ENCODE peak calls at places on chromosomes 3 and 15, in four cellular contexts. One of them, this sample, is unnamed.

GRCh38 chr3:73427018-73427750 is 197.6 kb downstream of the PDZRN3 start:
- DNase-seq in HAP-1: no peak
- DNase-seq in right lobe of liver: no peak
- DNase-seq in A549: no peak
- DNase-seq in this sample: no peak

GRCh38 chr3:192220915-192221314 is 506.4 kb downstream of the FGF12 start:
- DNase-seq in A549: no peak
- DNase-seq in HAP-1: no peak
- DNase-seq in right lobe of liver: peak; percentile 42
- DNase-seq in this sample: no peak

GRCh38 chr3:42013652-42014442 is 51.9 kb upstream of the ULK4 start:
- DNase-seq in HAP-1: peak; percentile 50
- DNase-seq in right lobe of liver: peak; percentile 58
- DNase-seq in A549: no peak
- DNase-seq in this sample: peak; percentile 29

GRCh38 chr15:80694624-80695098 is 449 bp upstream of the ABHD17C start:
- DNase-seq in HAP-1: no peak
- DNase-seq in right lobe of liver: no peak
- DNase-seq in A549: peak; percentile 72
- DNase-seq in this sample: peak; percentile 4

GRCh38 chr3:30516238-30516637 is 90.2 kb upstream of the TGFBR2 start:
- DNase-seq in HAP-1: no peak
- DNase-seq in A549: no peak
- DNase-seq in right lobe of liver: no peak
- DNase-seq in this sample: no peak

GRCh38 chr15:98666441-98666840 is 18.1 kb downstream of the IGF1R start:
- DNase-seq in A549: no peak
- DNase-seq in HAP-1: no peak
- DNase-seq in right lobe of liver: no peak
- DNase-seq in this sample: no peak

GRCh38 chr3:73107788-73108187 is 46.3 kb downstream of the EBLN2 start:
- DNase-seq in HAP-1: no peak
- DNase-seq in right lobe of liver: no peak
- DNase-seq in A549: no peak
- DNase-seq in this sample: no peak

GRCh38 chr3:89303721-89304120 is 196.3 kb downstream of the EPHA3 start:
- DNase-seq in HAP-1: no peak
- DNase-seq in right lobe of liver: no peak
- DNase-seq in A549: no peak
- DNase-seq in this sample: no peak

GRCh38 chr15:27587810-27588209 is 511.3 kb downstream of the OCA2 start:
- DNase-seq in HAP-1: peak; percentile 31
- DNase-seq in A549: no peak
- DNase-seq in right lobe of liver: no peak
- DNase-seq in this sample: no peak

GRCh38 chr3:72447059-72447946 is 400.9 kb downstream of the SHQ1 start:
- DNase-seq in HAP-1: peak; percentile 92
- DNase-seq in A549: peak; percentile 66
- DNase-seq in right lobe of liver: peak; percentile 96
- DNase-seq in this sample: peak; percentile 88

GRCh38 chr3:76405196-76405595 is 619.8 kb upstream of the ZNF717 start:
- DNase-seq in A549: no peak
- DNase-seq in HAP-1: no peak
- DNase-seq in right lobe of liver: no peak
- DNase-seq in this sample: no peak

GRCh38 chr3:157279237-157279636 is 119.3 kb upstream of the CCNL1 start:
- DNase-seq in A549: no peak
- DNase-seq in HAP-1: no peak
- DNase-seq in right lobe of liver: no peak
- DNase-seq in this sample: no peak

GRCh38 chr3:183635107-183635430 is 354 bp upstream of the KLHL24 start:
- DNase-seq in HAP-1: no peak
- DNase-seq in A549: no peak
- DNase-seq in right lobe of liver: no peak
- DNase-seq in this sample: no peak

GRCh38 chr3:55522077-55522476 is 35.0 kb upstream of the WNT5A start:
- DNase-seq in A549: no peak
- DNase-seq in right lobe of liver: no peak
- DNase-seq in HAP-1: no peak
- DNase-seq in this sample: no peak

GRCh38 chr3:25573386-25574171 is 91.1 kb downstream of the TOP2B start:
- DNase-seq in HAP-1: no peak
- DNase-seq in right lobe of liver: no peak
- DNase-seq in A549: no peak
- DNase-seq in this sample: no peak

GRCh38 chr3:11661052-11661656 is 17.4 kb upstream of the VGLL4 start:
- DNase-seq in right lobe of liver: no peak
- DNase-seq in HAP-1: no peak
- DNase-seq in A549: peak; percentile 29
- DNase-seq in this sample: no peak

GRCh38 chr3:5226783-5227182 is 39.3 kb downstream of the EDEM1 start:
- DNase-seq in HAP-1: no peak
- DNase-seq in right lobe of liver: no peak
- DNase-seq in A549: no peak
- DNase-seq in this sample: no peak

GRCh38 chr3:111998661-111999641 is at the start of gene TAGLN3:
- DNase-seq in right lobe of liver: peak; percentile 28
- DNase-seq in A549: no peak
- DNase-seq in HAP-1: peak; percentile 45
- DNase-seq in this sample: no peak

GRCh38 chr15:33612721-33613304 is 302.0 kb downstream of the RYR3 start:
- DNase-seq in A549: no peak
- DNase-seq in HAP-1: no peak
- DNase-seq in right lobe of liver: no peak
- DNase-seq in this sample: no peak

GRCh38 chr3:180036678-180037455 is at the start of gene PEX5L:
- DNase-seq in HAP-1: peak; percentile 85
- DNase-seq in right lobe of liver: peak; percentile 29
- DNase-seq in A549: no peak
- DNase-seq in this sample: no peak

GRCh38 chr3:56957520-56957919 is 102.9 kb upstream of the SPATA12 start:
- DNase-seq in A549: no peak
- DNase-seq in HAP-1: no peak
- DNase-seq in right lobe of liver: no peak
- DNase-seq in this sample: no peak

GRCh38 chr3:32862247-32863013 is 44.6 kb downstream of the TRIM71 start:
- DNase-seq in A549: no peak
- DNase-seq in HAP-1: no peak
- DNase-seq in right lobe of liver: no peak
- DNase-seq in this sample: no peak

GRCh38 chr15:25887870-25888269 is 24.7 kb upstream of the ATP10A start:
- DNase-seq in HAP-1: no peak
- DNase-seq in A549: no peak
- DNase-seq in right lobe of liver: no peak
- DNase-seq in this sample: no peak

GRCh38 chr15:70036585-70037343 is 61.0 kb downstream of the TLE3 start:
- DNase-seq in HAP-1: no peak
- DNase-seq in right lobe of liver: no peak
- DNase-seq in A549: no peak
- DNase-seq in this sample: no peak

GRCh38 chr3:66372681-66373350 is 128.0 kb downstream of the LRIG1 start:
- DNase-seq in A549: no peak
- DNase-seq in HAP-1: peak; percentile 25
- DNase-seq in right lobe of liver: peak; percentile 45
- DNase-seq in this sample: peak; percentile 56

GRCh38 chr15:40443846-40444245 is 3.1 kb downstream of the BAHD1 start:
- DNase-seq in right lobe of liver: no peak
- DNase-seq in A549: no peak
- DNase-seq in HAP-1: no peak
- DNase-seq in this sample: no peak

GRCh38 chr3:180827171-180827570 is 85.3 kb upstream of the FXR1 start:
- DNase-seq in A549: no peak
- DNase-seq in right lobe of liver: no peak
- DNase-seq in HAP-1: no peak
- DNase-seq in this sample: no peak

GRCh38 chr3:159082514-159082913 is 280.7 kb downstream of the MFSD1 start:
- DNase-seq in right lobe of liver: no peak
- DNase-seq in HAP-1: no peak
- DNase-seq in A549: no peak
- DNase-seq in this sample: no peak

GRCh38 chr3:143551790-143552189 is 296.5 kb downstream of the SLC9A9 start:
- DNase-seq in right lobe of liver: no peak
- DNase-seq in A549: no peak
- DNase-seq in HAP-1: no peak
- DNase-seq in this sample: no peak

GRCh38 chr3:63940389-63940757 is 28.2 kb upstream of the SCAANT1 start:
- DNase-seq in HAP-1: no peak
- DNase-seq in right lobe of liver: no peak
- DNase-seq in A549: no peak
- DNase-seq in this sample: no peak

GRCh38 chr3:195758721-195759353 is 38.1 kb downstream of the MUC20 start:
- DNase-seq in HAP-1: no peak
- DNase-seq in A549: no peak
- DNase-seq in right lobe of liver: no peak
- DNase-seq in this sample: no peak

GRCh38 chr3:23277688-23278087 is 74.6 kb downstream of the UBE2E2 start:
- DNase-seq in right lobe of liver: no peak
- DNase-seq in HAP-1: no peak
- DNase-seq in A549: no peak
- DNase-seq in this sample: no peak

DNA sequence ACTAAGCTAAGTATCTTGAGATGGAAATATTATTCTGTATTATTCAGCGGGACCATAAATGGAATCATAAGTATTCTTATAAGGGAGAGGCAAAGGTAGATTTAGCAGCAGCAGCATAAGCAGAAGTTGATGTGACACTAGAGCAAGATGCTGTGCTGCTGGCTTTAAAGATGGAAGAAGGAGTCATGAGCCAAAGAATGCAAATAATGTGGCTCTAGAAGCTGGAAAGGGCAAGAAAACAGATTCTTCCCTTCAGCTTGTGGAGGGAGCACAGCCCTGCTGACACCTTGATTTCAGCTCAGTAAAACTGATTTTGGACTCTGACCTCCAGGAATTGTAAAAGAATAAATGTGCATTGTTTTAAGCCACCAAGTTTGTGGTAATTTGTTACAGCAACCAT is 144.2 kb upstream of the ANKRD28 start:
- DNase-seq in A549: no peak
- DNase-seq in right lobe of liver: no peak
- DNase-seq in HAP-1: no peak
- DNase-seq in this sample: no peak
- H3K4me1 ChIP-seq in A549: no peaks in the 10 kb centered on the region
- H3K4me1 ChIP-seq in right lobe of liver: no peaks in the 10 kb centered on the region
- H3K4me1 ChIP-seq in HAP-1: no peaks in the 10 kb centered on the region
- H3K4me1 ChIP-seq in this sample: no peaks in the 10 kb centered on the region

DNA sequence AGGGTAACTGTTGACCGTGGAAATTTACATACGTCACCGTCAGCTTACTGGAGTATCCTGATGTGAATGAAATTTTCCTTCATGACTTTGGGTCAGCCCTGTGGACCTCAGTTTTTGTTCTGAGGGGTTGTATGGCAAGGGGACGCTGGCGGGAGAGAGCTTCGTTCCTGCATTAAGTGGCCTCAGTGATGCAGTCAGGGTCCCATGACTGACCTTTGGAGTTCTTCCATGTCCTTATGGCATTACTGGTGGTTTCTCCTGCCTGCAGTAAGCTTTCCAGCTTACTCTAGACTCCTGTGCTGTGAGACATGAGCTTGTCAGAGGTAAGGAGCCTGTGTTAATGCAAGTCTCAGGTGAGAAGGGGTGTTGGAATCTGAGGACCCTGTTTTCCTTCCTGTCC is 1.8 kb downstream of the CD276 start:
- DNase-seq in right lobe of liver: no peak
- DNase-seq in A549: no peak
- DNase-seq in HAP-1: no peak
- DNase-seq in this sample: no peak
- H3K4me1 ChIP-seq in right lobe of liver: no peaks in the 10 kb centered on the region
- H3K4me1 ChIP-seq in A549: peaks cover 31% of the 10 kb centered on the region
- H3K4me1 ChIP-seq in HAP-1: peaks cover 21% of the 10 kb centered on the region
- H3K4me1 ChIP-seq in this sample: peaks cover 13% of the 10 kb centered on the region

GRCh38 chr15:67110400-67110799 is 45.0 kb downstream of the SMAD3 start:
- DNase-seq in HAP-1: no peak
- DNase-seq in right lobe of liver: no peak
- DNase-seq in A549: no peak
- DNase-seq in this sample: no peak
- H3K4me1 ChIP-seq in HAP-1: peaks cover 2% of the 10 kb centered on the region
- H3K4me1 ChIP-seq in right lobe of liver: no peaks in the 10 kb centered on the region
- H3K4me1 ChIP-seq in A549: peaks cover 79% of the 10 kb centered on the region
- H3K4me1 ChIP-seq in this sample: peaks cover 85% of the 10 kb centered on the region

GRCh38 chr15:74585857-74586256 is 29.8 kb upstream of the CLK3 start:
- DNase-seq in HAP-1: no peak
- DNase-seq in right lobe of liver: no peak
- DNase-seq in A549: no peak
- DNase-seq in this sample: no peak
- H3K4me1 ChIP-seq in HAP-1: peaks cover 7% of the 10 kb centered on the region
- H3K4me1 ChIP-seq in right lobe of liver: no peaks in the 10 kb centered on the region
- H3K4me1 ChIP-seq in A549: no peaks in the 10 kb centered on the region
- H3K4me1 ChIP-seq in this sample: no peaks in the 10 kb centered on the region

This sample was measured in CD4-positive, alpha-beta memory T cell.